ENCODE peak calls at places on chromosomes 12 and 14, in seven cellular contexts. C is NCI-H1092, I is endothelial cell, L is AG08396, U is GM12892, X is uterus, D is GM23248. P is an unnamed sample.

GRCh38 chr14:60573943-60574496 is 65.1 kb downstream of the SIX6 start:
- DNase-seq in C (no peak), I (no peak), L (no peak), U (no peak), X (no peak), D (peak; percentile 90), P (no peak)

GRCh38 chr12:59570134-59570533 is 25.7 kb upstream of the SLC16A7 start:
- DNase-seq in C (no peak), I (no peak), L (no peak), U (no peak), X (no peak), D (peak; percentile 32), P (no peak)

GRCh38 chr12:18546399-18546798 is 191.4 kb downstream of the PLCZ1 start:
- DNase-seq in C (peak; percentile 37), I (no peak), L (no peak), U (no peak), X (no peak), D (peak; percentile 66), P (no peak)

GRCh38 chr14:59134307-59134706 is 54.2 kb upstream of the DAAM1 start:
- DNase-seq in C (no peak), I (no peak), L (no peak), U (no peak), X (no peak), D (no peak), P (no peak)

GRCh38 chr14:96177766-96178377 is 26.8 kb upstream of the BDKRB2 start:
- DNase-seq in C (no peak), I (no peak), L (no peak), U (no peak), X (peak; percentile 52), D (peak; percentile 34), P (no peak)

GRCh38 chr12:93115198-93115601 is 186.1 kb upstream of the EEA1 start:
- DNase-seq in C (no peak), I (no peak), L (no peak), U (no peak), X (no peak), D (peak; percentile 47), P (no peak)

GRCh38 chr12:93743999-93744689 is 67.0 kb downstream of the CRADD start:
- DNase-seq in C (no peak), I (no peak), L (no peak), U (no peak), X (no peak), D (no peak), P (no peak)

GRCh38 chr14:104803916-104804371 is 3.0 kb downstream of the ZBTB42 start:
- DNase-seq in C (no peak), I (no peak), L (peak; percentile 4), U (no peak), X (no peak), D (peak; percentile 33), P (no peak)

GRCh38 chr14:32934891-32935633 is 3.6 kb upstream of the NPAS3 start:
- DNase-seq in C (no peak), I (peak; percentile 14), L (peak; percentile 25), U (no peak), X (peak; percentile 17), D (peak; percentile 25), P (no peak)

GRCh38 chr12:49777800-49778748 is 36.7 kb downstream of the TMBIM6 start:
- DNase-seq in C (no peak), I (peak; percentile 72), L (peak; percentile 59), U (no peak), X (no peak), D (peak; percentile 62), P (peak; percentile 67)

GRCh38 chr14:90280096-90280495 is 23.7 kb downstream of the PSMC1 start:
- DNase-seq in C (no peak), I (no peak), L (no peak), U (no peak), X (no peak), D (no peak), P (no peak)

GRCh38 chr12:62653740-62654139 is 187.1 kb downstream of the MON2 start:
- DNase-seq in C (no peak), I (no peak), L (no peak), U (no peak), X (no peak), D (no peak), P (no peak)

GRCh38 chr14:96088131-96088880 is 49.1 kb downstream of the C14orf132 start:
- DNase-seq in C (no peak), I (no peak), L (no peak), U (no peak), X (no peak), D (no peak), P (no peak)

GRCh38 chr14:69986336-69986735 is 107.1 kb downstream of the SMOC1 start:
- DNase-seq in C (no peak), I (no peak), L (no peak), U (no peak), X (no peak), D (no peak), P (no peak)

GRCh38 chr12:124916370-124917134 is 2.1 kb upstream of the UBC start:
- DNase-seq in C (no peak), I (no peak), L (peak; percentile 54), U (no peak), X (peak; percentile 88), D (peak; percentile 99), P (peak; percentile 42)

GRCh38 chr12:53102883-53103807 is at the start of gene SOAT2:
- DNase-seq in C (no peak), I (no peak), L (no peak), U (no peak), X (no peak), D (no peak), P (no peak)

GRCh38 chr14:36019126-36019525 is 157.4 kb downstream of the PTCSC3 start:
- DNase-seq in C (no peak), I (no peak), L (no peak), U (no peak), X (no peak), D (no peak), P (no peak)

GRCh38 chr14:92513966-92514843 is 624 bp downstream of the RIN3 start:
- DNase-seq in C (no peak), I (peak; percentile 28), L (peak; percentile 55), U (peak; percentile 40), X (no peak), D (peak; percentile 60), P (peak; percentile 24)

GRCh38 chr12:106118-106561 is 39.6 kb downstream of the IQSEC3 start:
- DNase-seq in C (peak; percentile 62), I (peak; percentile 39), L (no peak), U (peak; percentile 65), X (no peak), D (peak; percentile 7), P (no peak)

GRCh38 chr14:23356036-23356435 is 3.3 kb upstream of the SLC22A17 start:
- DNase-seq in C (no peak), I (no peak), L (no peak), U (no peak), X (no peak), D (no peak), P (no peak)

GRCh38 chr14:68884031-68885030 is 91.5 kb upstream of the ZFP36L1 start:
- DNase-seq in C (peak; percentile 60), I (no peak), L (peak; percentile 87), U (no peak), X (peak; percentile 68), D (peak; percentile 99), P (no peak)

GRCh38 chr12:129903092-129903945 is 506 bp downstream of the TMEM132D start:
- DNase-seq in C (peak; percentile 14), I (no peak), L (no peak), U (no peak), X (no peak), D (no peak), P (no peak)

GRCh38 chr14:90439874-90440442 is 43.1 kb downstream of the CALM1 start:
- DNase-seq in C (no peak), I (no peak), L (no peak), U (no peak), X (no peak), D (peak; percentile 10), P (no peak)

GRCh38 chr12:131089526-131090253 is 136.0 kb downstream of the ADGRD1 start:
- DNase-seq in C (no peak), I (no peak), L (no peak), U (no peak), X (peak; percentile 6), D (no peak), P (no peak)

GRCh38 chr12:74381968-74382367 is 155.7 kb upstream of the ATXN7L3B start:
- DNase-seq in C (no peak), I (no peak), L (no peak), U (no peak), X (no peak), D (no peak), P (no peak)

GRCh38 chr12:123916729-123917128 is 55.9 kb downstream of the CCDC92 start:
- DNase-seq in C (no peak), I (no peak), L (no peak), U (no peak), X (no peak), D (peak; percentile 28), P (no peak)

GRCh38 chr12:28974166-28974565 is 174.9 kb upstream of the FAR2 start:
- DNase-seq in C (no peak), I (no peak), L (peak; percentile 39), U (no peak), X (no peak), D (peak; percentile 33), P (no peak)

GRCh38 chr12:64669270-64669842 is 59.1 kb downstream of the RASSF3 start:
- DNase-seq in C (no peak), I (peak; percentile 77), L (no peak), U (no peak), X (peak; percentile 46), D (no peak), P (no peak)

GRCh38 chr14:64656986-64657385 is 47.2 kb upstream of the PLEKHG3 start:
- DNase-seq in C (no peak), I (no peak), L (peak; percentile 65), U (no peak), X (peak; percentile 93), D (peak; percentile 94), P (no peak)

GRCh38 chr14:84814391-84814790 is 715.6 kb upstream of the FLRT2 start:
- DNase-seq in C (no peak), I (no peak), L (no peak), U (no peak), X (no peak), D (no peak), P (no peak)

GRCh38 chr14:60721331-60722162 is 2.6 kb downstream of the SIX4 start:
- DNase-seq in C (peak; percentile 12), I (peak; percentile 61), L (peak; percentile 60), U (peak; percentile 39), X (peak; percentile 50), D (peak; percentile 71), P (peak; percentile 95)

P was measured in HTR-8/SVneo.